ENCODE peak calls at places on chromosome X, in ten cellular contexts. One of them, this sample, is unnamed.

GRCh38 chrX:47568656-47569295 is 7.8 kb downstream of the ARAF start:
- DNase-seq in GM04504: no peak
- DNase-seq in WTC11: peak
- DNase-seq in stimulated activated CD4-positive, alpha-beta T cell treated with anti-CD3 and anti-CD28 coated beads, Interleukin-4, amount 100 ng/mL, for 1 hour: peak
- DNase-seq in NT2/D1: no peak
- DNase-seq in GM04503: no peak
- DNase-seq in left ventricle myocardium superior: no peak
- DNase-seq in pancreas: no peak
- DNase-seq in AG08396: peak
- DNase-seq in GM12891: no peak
- DNase-seq in this sample: peak

GRCh38 chrX:96314974-96315373 is 369.7 kb upstream of the DIAPH2 start:
- DNase-seq in WTC11: no peak
- DNase-seq in GM04504: no peak
- DNase-seq in left ventricle myocardium superior: no peak
- DNase-seq in GM04503: no peak
- DNase-seq in NT2/D1: no peak
- DNase-seq in GM12891: no peak
- DNase-seq in pancreas: no peak
- DNase-seq in AG08396: peak
- DNase-seq in stimulated activated CD4-positive, alpha-beta T cell treated with anti-CD3 and anti-CD28 coated beads, Interleukin-4, amount 100 ng/mL, for 1 hour: no peak
- DNase-seq in this sample: no peak

GRCh38 chrX:133390647-133391046 is 24.6 kb downstream of the GPC4 start:
- DNase-seq in NT2/D1: no peak
- DNase-seq in WTC11: no peak
- DNase-seq in GM12891: no peak
- DNase-seq in stimulated activated CD4-positive, alpha-beta T cell treated with anti-CD3 and anti-CD28 coated beads, Interleukin-4, amount 100 ng/mL, for 1 hour: no peak
- DNase-seq in pancreas: peak
- DNase-seq in left ventricle myocardium superior: no peak
- DNase-seq in GM04504: no peak
- DNase-seq in GM04503: no peak
- DNase-seq in AG08396: no peak
- DNase-seq in this sample: no peak

GRCh38 chrX:11109968-11110367 is 1.2 kb upstream of the HCCS start:
- DNase-seq in AG08396: no peak
- DNase-seq in pancreas: no peak
- DNase-seq in GM12891: no peak
- DNase-seq in NT2/D1: no peak
- DNase-seq in left ventricle myocardium superior: no peak
- DNase-seq in GM04504: no peak
- DNase-seq in WTC11: no peak
- DNase-seq in stimulated activated CD4-positive, alpha-beta T cell treated with anti-CD3 and anti-CD28 coated beads, Interleukin-4, amount 100 ng/mL, for 1 hour: no peak
- DNase-seq in GM04503: no peak
- DNase-seq in this sample: no peak

GRCh38 chrX:138020941-138021340 is 455.0 kb downstream of the ZIC3 start:
- DNase-seq in pancreas: no peak
- DNase-seq in WTC11: no peak
- DNase-seq in GM12891: no peak
- DNase-seq in GM04504: no peak
- DNase-seq in stimulated activated CD4-positive, alpha-beta T cell treated with anti-CD3 and anti-CD28 coated beads, Interleukin-4, amount 100 ng/mL, for 1 hour: no peak
- DNase-seq in GM04503: no peak
- DNase-seq in AG08396: no peak
- DNase-seq in left ventricle myocardium superior: no peak
- DNase-seq in NT2/D1: no peak
- DNase-seq in this sample: no peak

GRCh38 chrX:30349946-30350345 is 40.8 kb upstream of the NR0B1 start:
- DNase-seq in pancreas: no peak
- DNase-seq in AG08396: no peak
- DNase-seq in WTC11: no peak
- DNase-seq in GM12891: no peak
- DNase-seq in stimulated activated CD4-positive, alpha-beta T cell treated with anti-CD3 and anti-CD28 coated beads, Interleukin-4, amount 100 ng/mL, for 1 hour: no peak
- DNase-seq in NT2/D1: no peak
- DNase-seq in GM04503: no peak
- DNase-seq in left ventricle myocardium superior: no peak
- DNase-seq in GM04504: no peak
- DNase-seq in this sample: no peak

GRCh38 chrX:116241001-116241400 is 70.5 kb downstream of the AGTR2 start:
- DNase-seq in GM04504: no peak
- DNase-seq in GM12891: no peak
- DNase-seq in NT2/D1: no peak
- DNase-seq in AG08396: no peak
- DNase-seq in left ventricle myocardium superior: no peak
- DNase-seq in GM04503: no peak
- DNase-seq in WTC11: no peak
- DNase-seq in pancreas: no peak
- DNase-seq in stimulated activated CD4-positive, alpha-beta T cell treated with anti-CD3 and anti-CD28 coated beads, Interleukin-4, amount 100 ng/mL, for 1 hour: no peak
- DNase-seq in this sample: no peak

GRCh38 chrX:40299028-40299479 is 201.3 kb upstream of the BCOR start:
- DNase-seq in NT2/D1: no peak
- DNase-seq in GM04503: no peak
- DNase-seq in GM12891: no peak
- DNase-seq in GM04504: no peak
- DNase-seq in pancreas: no peak
- DNase-seq in WTC11: peak
- DNase-seq in stimulated activated CD4-positive, alpha-beta T cell treated with anti-CD3 and anti-CD28 coated beads, Interleukin-4, amount 100 ng/mL, for 1 hour: no peak
- DNase-seq in AG08396: no peak
- DNase-seq in left ventricle myocardium superior: no peak
- DNase-seq in this sample: peak

GRCh38 chrX:115958687-115959359 is 211.7 kb upstream of the AGTR2 start:
- DNase-seq in WTC11: no peak
- DNase-seq in NT2/D1: no peak
- DNase-seq in GM04503: no peak
- DNase-seq in stimulated activated CD4-positive, alpha-beta T cell treated with anti-CD3 and anti-CD28 coated beads, Interleukin-4, amount 100 ng/mL, for 1 hour: no peak
- DNase-seq in pancreas: no peak
- DNase-seq in left ventricle myocardium superior: no peak
- DNase-seq in AG08396: no peak
- DNase-seq in GM04504: no peak
- DNase-seq in GM12891: no peak
- DNase-seq in this sample: peak

GRCh38 chrX:105876658-105877057 is 54.3 kb downstream of the NRK start:
- DNase-seq in NT2/D1: peak
- DNase-seq in AG08396: no peak
- DNase-seq in WTC11: no peak
- DNase-seq in pancreas: no peak
- DNase-seq in GM12891: no peak
- DNase-seq in stimulated activated CD4-positive, alpha-beta T cell treated with anti-CD3 and anti-CD28 coated beads, Interleukin-4, amount 100 ng/mL, for 1 hour: no peak
- DNase-seq in left ventricle myocardium superior: no peak
- DNase-seq in GM04503: no peak
- DNase-seq in GM04504: no peak
- DNase-seq in this sample: no peak

GRCh38 chrX:9644335-9644734 is 121.3 kb downstream of the GPR143 start:
- DNase-seq in left ventricle myocardium superior: no peak
- DNase-seq in NT2/D1: no peak
- DNase-seq in GM04504: no peak
- DNase-seq in AG08396: no peak
- DNase-seq in GM04503: no peak
- DNase-seq in stimulated activated CD4-positive, alpha-beta T cell treated with anti-CD3 and anti-CD28 coated beads, Interleukin-4, amount 100 ng/mL, for 1 hour: peak
- DNase-seq in pancreas: no peak
- DNase-seq in GM12891: no peak
- DNase-seq in WTC11: no peak
- DNase-seq in this sample: no peak

GRCh38 chrX:153969904-153970397 is 1.7 kb downstream of the HCFC1 start:
- DNase-seq in GM12891: no peak
- DNase-seq in NT2/D1: no peak
- DNase-seq in AG08396: no peak
- DNase-seq in pancreas: no peak
- DNase-seq in WTC11: no peak
- DNase-seq in left ventricle myocardium superior: peak
- DNase-seq in GM04504: no peak
- DNase-seq in GM04503: no peak
- DNase-seq in stimulated activated CD4-positive, alpha-beta T cell treated with anti-CD3 and anti-CD28 coated beads, Interleukin-4, amount 100 ng/mL, for 1 hour: no peak
- DNase-seq in this sample: no peak

GRCh38 chrX:96771500-96771899 is 86.9 kb downstream of the DIAPH2 start:
- DNase-seq in pancreas: no peak
- DNase-seq in left ventricle myocardium superior: no peak
- DNase-seq in GM12891: no peak
- DNase-seq in stimulated activated CD4-positive, alpha-beta T cell treated with anti-CD3 and anti-CD28 coated beads, Interleukin-4, amount 100 ng/mL, for 1 hour: no peak
- DNase-seq in NT2/D1: no peak
- DNase-seq in GM04504: no peak
- DNase-seq in AG08396: no peak
- DNase-seq in GM04503: no peak
- DNase-seq in WTC11: no peak
- DNase-seq in this sample: no peak

GRCh38 chrX:64642482-64642881 is 247.2 kb upstream of the MTMR8 start:
- DNase-seq in GM12891: no peak
- DNase-seq in GM04503: no peak
- DNase-seq in GM04504: no peak
- DNase-seq in WTC11: peak
- DNase-seq in left ventricle myocardium superior: no peak
- DNase-seq in AG08396: no peak
- DNase-seq in NT2/D1: no peak
- DNase-seq in stimulated activated CD4-positive, alpha-beta T cell treated with anti-CD3 and anti-CD28 coated beads, Interleukin-4, amount 100 ng/mL, for 1 hour: no peak
- DNase-seq in pancreas: no peak
- DNase-seq in this sample: peak

GRCh38 chrX:150625107-150625506 is 56.7 kb downstream of the MTM1 start:
- DNase-seq in stimulated activated CD4-positive, alpha-beta T cell treated with anti-CD3 and anti-CD28 coated beads, Interleukin-4, amount 100 ng/mL, for 1 hour: no peak
- DNase-seq in GM04504: no peak
- DNase-seq in GM12891: no peak
- DNase-seq in pancreas: no peak
- DNase-seq in NT2/D1: no peak
- DNase-seq in AG08396: no peak
- DNase-seq in WTC11: no peak
- DNase-seq in left ventricle myocardium superior: no peak
- DNase-seq in GM04503: no peak
- DNase-seq in this sample: no peak

GRCh38 chrX:111100191-111100590 is 4.2 kb downstream of the PAK3 start:
- DNase-seq in GM04503: no peak
- DNase-seq in NT2/D1: peak
- DNase-seq in GM12891: peak
- DNase-seq in AG08396: peak
- DNase-seq in WTC11: peak
- DNase-seq in pancreas: no peak
- DNase-seq in GM04504: peak
- DNase-seq in left ventricle myocardium superior: no peak
- DNase-seq in stimulated activated CD4-positive, alpha-beta T cell treated with anti-CD3 and anti-CD28 coated beads, Interleukin-4, amount 100 ng/mL, for 1 hour: peak
- DNase-seq in this sample: peak

GRCh38 chrX:40003071-40003981 is 94.4 kb downstream of the BCOR start:
- DNase-seq in left ventricle myocardium superior: no peak
- DNase-seq in pancreas: no peak
- DNase-seq in AG08396: no peak
- DNase-seq in GM04504: no peak
- DNase-seq in GM04503: no peak
- DNase-seq in GM12891: no peak
- DNase-seq in NT2/D1: no peak
- DNase-seq in stimulated activated CD4-positive, alpha-beta T cell treated with anti-CD3 and anti-CD28 coated beads, Interleukin-4, amount 100 ng/mL, for 1 hour: no peak
- DNase-seq in WTC11: no peak
- DNase-seq in this sample: no peak

GRCh38 chrX:108199691-108200090 is 108.1 kb downstream of the ATG4A start:
- DNase-seq in GM04504: peak
- DNase-seq in WTC11: peak
- DNase-seq in GM04503: no peak
- DNase-seq in NT2/D1: peak
- DNase-seq in stimulated activated CD4-positive, alpha-beta T cell treated with anti-CD3 and anti-CD28 coated beads, Interleukin-4, amount 100 ng/mL, for 1 hour: no peak
- DNase-seq in left ventricle myocardium superior: no peak
- DNase-seq in AG08396: peak
- DNase-seq in GM12891: no peak
- DNase-seq in pancreas: no peak
- DNase-seq in this sample: peak

GRCh38 chrX:45900751-45901150 is 644.5 kb downstream of the ZNF674 start:
- DNase-seq in WTC11: no peak
- DNase-seq in left ventricle myocardium superior: no peak
- DNase-seq in GM04503: no peak
- DNase-seq in pancreas: no peak
- DNase-seq in GM12891: no peak
- DNase-seq in GM04504: peak
- DNase-seq in NT2/D1: no peak
- DNase-seq in stimulated activated CD4-positive, alpha-beta T cell treated with anti-CD3 and anti-CD28 coated beads, Interleukin-4, amount 100 ng/mL, for 1 hour: no peak
- DNase-seq in AG08396: no peak
- DNase-seq in this sample: no peak

GRCh38 chrX:19182785-19183184 is 60.5 kb upstream of the ADGRG2 start:
- DNase-seq in GM04503: no peak
- DNase-seq in AG08396: no peak
- DNase-seq in left ventricle myocardium superior: no peak
- DNase-seq in WTC11: no peak
- DNase-seq in GM12891: no peak
- DNase-seq in pancreas: no peak
- DNase-seq in GM04504: no peak
- DNase-seq in stimulated activated CD4-positive, alpha-beta T cell treated with anti-CD3 and anti-CD28 coated beads, Interleukin-4, amount 100 ng/mL, for 1 hour: no peak
- DNase-seq in NT2/D1: no peak
- DNase-seq in this sample: no peak

GRCh38 chrX:1618689-1619088 is 3.8 kb downstream of the ASMT start:
- DNase-seq in GM04504: no peak
- DNase-seq in NT2/D1: peak
- DNase-seq in GM12891: no peak
- DNase-seq in AG08396: no peak
- DNase-seq in GM04503: no peak
- DNase-seq in left ventricle myocardium superior: no peak
- DNase-seq in WTC11: peak
- DNase-seq in stimulated activated CD4-positive, alpha-beta T cell treated with anti-CD3 and anti-CD28 coated beads, Interleukin-4, amount 100 ng/mL, for 1 hour: no peak
- DNase-seq in pancreas: no peak
- DNase-seq in this sample: peak

GRCh38 chrX:85004255-85004654 is 578 bp downstream of the APOOL start:
- DNase-seq in stimulated activated CD4-positive, alpha-beta T cell treated with anti-CD3 and anti-CD28 coated beads, Interleukin-4, amount 100 ng/mL, for 1 hour: no peak
- DNase-seq in NT2/D1: no peak
- DNase-seq in WTC11: no peak
- DNase-seq in GM04504: no peak
- DNase-seq in GM12891: no peak
- DNase-seq in GM04503: no peak
- DNase-seq in AG08396: no peak
- DNase-seq in pancreas: no peak
- DNase-seq in left ventricle myocardium superior: no peak
- DNase-seq in this sample: no peak

GRCh38 chrX:154541896-154542722 is 4.5 kb downstream of the G6PD start:
- DNase-seq in GM12891: no peak
- DNase-seq in pancreas: peak
- DNase-seq in left ventricle myocardium superior: peak
- DNase-seq in WTC11: no peak
- DNase-seq in AG08396: peak
- DNase-seq in stimulated activated CD4-positive, alpha-beta T cell treated with anti-CD3 and anti-CD28 coated beads, Interleukin-4, amount 100 ng/mL, for 1 hour: peak
- DNase-seq in GM04503: peak
- DNase-seq in GM04504: peak
- DNase-seq in NT2/D1: no peak
- DNase-seq in this sample: no peak

GRCh38 chrX:125826080-125826479 is 340.0 kb downstream of the DCAF12L2 start:
- DNase-seq in GM04503: no peak
- DNase-seq in NT2/D1: no peak
- DNase-seq in GM04504: no peak
- DNase-seq in AG08396: no peak
- DNase-seq in pancreas: no peak
- DNase-seq in WTC11: no peak
- DNase-seq in stimulated activated CD4-positive, alpha-beta T cell treated with anti-CD3 and anti-CD28 coated beads, Interleukin-4, amount 100 ng/mL, for 1 hour: no peak
- DNase-seq in left ventricle myocardium superior: no peak
- DNase-seq in GM12891: no peak
- DNase-seq in this sample: no peak

GRCh38 chrX:153307546-153308175 is 13.9 kb downstream of the PNMA6F start:
- DNase-seq in pancreas: no peak
- DNase-seq in GM12891: no peak
- DNase-seq in left ventricle myocardium superior: no peak
- DNase-seq in AG08396: no peak
- DNase-seq in WTC11: no peak
- DNase-seq in GM04503: no peak
- DNase-seq in NT2/D1: no peak
- DNase-seq in stimulated activated CD4-positive, alpha-beta T cell treated with anti-CD3 and anti-CD28 coated beads, Interleukin-4, amount 100 ng/mL, for 1 hour: no peak
- DNase-seq in GM04504: no peak
- DNase-seq in this sample: no peak

GRCh38 chrX:261167-261857 is 19.9 kb upstream of the PLCXD1 start:
- DNase-seq in GM04504: no peak
- DNase-seq in WTC11: peak
- DNase-seq in left ventricle myocardium superior: peak
- DNase-seq in GM12891: no peak
- DNase-seq in pancreas: no peak
- DNase-seq in stimulated activated CD4-positive, alpha-beta T cell treated with anti-CD3 and anti-CD28 coated beads, Interleukin-4, amount 100 ng/mL, for 1 hour: no peak
- DNase-seq in GM04503: no peak
- DNase-seq in AG08396: no peak
- DNase-seq in NT2/D1: no peak
- DNase-seq in this sample: peak

GRCh38 chrX:39258331-39258730 is 457.1 kb downstream of the MID1IP1 start:
- DNase-seq in AG08396: no peak
- DNase-seq in GM04504: no peak
- DNase-seq in GM04503: no peak
- DNase-seq in left ventricle myocardium superior: no peak
- DNase-seq in WTC11: no peak
- DNase-seq in GM12891: no peak
- DNase-seq in pancreas: no peak
- DNase-seq in NT2/D1: no peak
- DNase-seq in stimulated activated CD4-positive, alpha-beta T cell treated with anti-CD3 and anti-CD28 coated beads, Interleukin-4, amount 100 ng/mL, for 1 hour: no peak
- DNase-seq in this sample: peak

GRCh38 chrX:150348365-150348764 is 14.8 kb upstream of the MAMLD1 start:
- DNase-seq in GM04504: no peak
- DNase-seq in pancreas: no peak
- DNase-seq in AG08396: no peak
- DNase-seq in left ventricle myocardium superior: no peak
- DNase-seq in GM12891: no peak
- DNase-seq in WTC11: peak
- DNase-seq in NT2/D1: peak
- DNase-seq in GM04503: no peak
- DNase-seq in stimulated activated CD4-positive, alpha-beta T cell treated with anti-CD3 and anti-CD28 coated beads, Interleukin-4, amount 100 ng/mL, for 1 hour: no peak
- DNase-seq in this sample: peak